ENCODE peak calls at places on chromosomes 11 and 22, in seven cellular contexts. B is AML-193; M is fibroblast of mammary gland; C is caudate nucleus; I is activated naive CD4-positive, alpha-beta T cell treated with Interleukin-2 at 50 U/mL for 16 hours; W is hippocampal formation; H is RPMI8226. K is an unnamed sample.

GRCh38 chr11:104637652-104638170 is 260.5 kb downstream of the CASP12 start:
- DNase-seq in C (no peak), B (no peak), M (no peak), I (no peak), W (no peak), H (no peak), K (no peak)

GRCh38 chr11:117457835-117458234 is 130.2 kb downstream of the CEP164 start:
- DNase-seq in M (no peak), W (no peak), H (no peak), C (no peak), I (no peak), B (no peak), K (no peak)

GRCh38 chr11:45180888-45181594 is 34.6 kb downstream of the PRDM11 start:
- DNase-seq in I (peak), C (no peak), B (peak), M (peak), W (no peak), H (no peak), K (peak)

GRCh38 chr11:129425214-129425613 is 49.6 kb downstream of the BARX2 start:
- DNase-seq in W (no peak), H (no peak), C (no peak), I (no peak), B (no peak), M (no peak), K (no peak)

GRCh38 chr11:120612363-120613263 is 101.1 kb downstream of the GRIK4 start:
- DNase-seq in B (no peak), H (no peak), M (peak), W (no peak), C (no peak), I (no peak), K (no peak)

GRCh38 chr22:27720860-27721259 is 80.7 kb downstream of the MN1 start:
- DNase-seq in C (no peak), H (no peak), I (no peak), W (no peak), M (no peak), B (no peak), K (no peak)

GRCh38 chr11:26247340-26247739 is 84.6 kb upstream of the ANO3 start:
- DNase-seq in W (no peak), H (no peak), B (no peak), I (no peak), C (no peak), M (peak), K (no peak)

GRCh38 chr11:61516675-61517516 is 8.3 kb downstream of the LRRC10B start:
- DNase-seq in M (peak), C (peak), B (no peak), I (peak), H (no peak), W (no peak), K (no peak)

GRCh38 chr22:44882226-44882905 is 127.4 kb downstream of the PHF21B start:
- DNase-seq in H (no peak), C (no peak), B (no peak), M (no peak), W (no peak), I (no peak), K (no peak)

GRCh38 chr11:92211576-92212167 is 12.9 kb upstream of the FAT3 start:
- DNase-seq in W (peak), B (no peak), H (no peak), I (no peak), M (peak), C (no peak), K (no peak)

GRCh38 chr11:64743591-64744543 is at the start of gene RASGRP2:
- DNase-seq in I (peak), M (peak), H (peak), C (peak), B (peak), W (no peak), K (peak)

GRCh38 chr11:131146817-131147490 is 223.5 kb upstream of the NTM start:
- DNase-seq in M (no peak), I (no peak), B (no peak), W (no peak), C (no peak), H (no peak), K (no peak)

GRCh38 chr22:47600281-47600680 is 837.8 kb downstream of the TBC1D22A start:
- DNase-seq in B (no peak), I (no peak), H (no peak), W (no peak), C (no peak), M (no peak), K (no peak)

GRCh38 chr11:61531033-61531432 is 22.5 kb downstream of the LRRC10B start:
- DNase-seq in B (no peak), M (no peak), C (no peak), W (no peak), H (no peak), I (no peak), K (no peak)

GRCh38 chr11:57674251-57674650 is 6.3 kb downstream of the ZDHHC5 start:
- DNase-seq in C (no peak), M (no peak), H (no peak), W (no peak), I (no peak), B (no peak), K (no peak)

GRCh38 chr11:125626381-125626950 is 1.5 kb downstream of the CHEK1 start:
- DNase-seq in M (no peak), W (no peak), H (peak), I (peak), B (peak), C (no peak), K (peak)

GRCh38 chr22:44603774-44604173 is 98.2 kb upstream of the PRR5 start:
- DNase-seq in W (no peak), I (no peak), B (peak), M (peak), H (no peak), C (no peak), K (peak)

GRCh38 chr11:23988381-23989006 is 508.4 kb upstream of the LUZP2 start:
- DNase-seq in M (peak), C (no peak), B (no peak), I (no peak), H (no peak), W (no peak), K (no peak)

GRCh38 chr22:36330655-36331305 is 57.0 kb downstream of the MYH9 start:
- DNase-seq in C (no peak), B (no peak), M (peak), H (no peak), W (no peak), I (no peak), K (peak)

GRCh38 chr22:47388778-47389177 is 626.3 kb downstream of the TBC1D22A start:
- DNase-seq in C (no peak), W (no peak), B (no peak), I (no peak), M (no peak), H (no peak), K (no peak)

GRCh38 chr11:71525938-71526495 is 1.1 kb upstream of the KRTAP5-7 start:
- DNase-seq in I (no peak), B (no peak), W (no peak), C (no peak), M (no peak), H (no peak), K (no peak)

GRCh38 chr22:24432059-24432853 is 4.9 kb downstream of the ADORA2A start:
- DNase-seq in I (no peak), B (no peak), H (peak), M (peak), W (peak), C (peak), K (no peak)

K was measured in HL-60.